ENCODE peak calls at places on chromosome 4, in nine cellular contexts. R, W, H, S, D, Y, B, A and I are unnamed samples.
A peak's percentile ranks its signal among the peaks of the same experiment; 100 is the strongest.

GRCh38 chr4:148874331-148874730 is 432.1 kb upstream of the NR3C2 start:
- DNase-seq in D (no peak), Y (peak; percentile 28), R (no peak), A (no peak), W (no peak), H (no peak), B (no peak), S (peak; percentile 83), I (no peak)

GRCh38 chr4:2254665-2255500 is 7.0 kb downstream of the MXD4 start:
- DNase-seq in S (no peak), H (no peak), A (peak; percentile 40), D (no peak), R (no peak), B (peak; percentile 13), Y (peak; percentile 2), W (no peak), I (no peak)

GRCh38 chr4:151784676-151785075 is 23.9 kb upstream of the GATB start:
- DNase-seq in W (no peak), B (no peak), D (no peak), A (no peak), R (no peak), H (no peak), S (no peak), Y (no peak), I (no peak)

GRCh38 chr4:187598246-187598645 is 397.3 kb upstream of the ZFP42 start:
- DNase-seq in B (no peak), S (no peak), H (no peak), Y (no peak), R (peak; percentile 43), D (no peak), A (no peak), W (no peak), I (no peak)

GRCh38 chr4:184536881-184537248 is 62.5 kb upstream of the IRF2 start:
- DNase-seq in W (no peak), A (no peak), S (peak; percentile 41), B (no peak), R (no peak), H (no peak), Y (no peak), D (no peak), I (no peak)

GRCh38 chr4:79476196-79476595 is 68.2 kb upstream of the GK2 start:
- DNase-seq in Y (no peak), S (no peak), D (no peak), H (no peak), W (no peak), A (no peak), R (peak; percentile 77), B (peak; percentile 44), I (no peak)

GRCh38 chr4:109967798-109968520 is 55.3 kb downstream of the EGF start:
- DNase-seq in R (peak; percentile 56), W (no peak), A (no peak), B (no peak), S (no peak), H (no peak), Y (no peak), D (no peak), I (no peak)

GRCh38 chr4:80005863-80006262 is 67.2 kb downstream of the ANTXR2 start:
- DNase-seq in H (no peak), S (no peak), B (no peak), D (peak; percentile 38), W (no peak), R (no peak), Y (no peak), A (no peak), I (no peak)

GRCh38 chr4:116066711-116067245 is 953.4 kb upstream of the NDST4 start:
- DNase-seq in D (no peak), B (no peak), H (no peak), W (no peak), A (no peak), Y (no peak), R (no peak), S (peak; percentile 76), I (no peak)

GRCh38 chr4:108247511-108248088 is 78.9 kb upstream of the LEF1 start:
- DNase-seq in R (no peak), Y (peak; percentile 12), B (no peak), W (peak; percentile 59), H (peak; percentile 61), S (no peak), D (peak; percentile 10), A (no peak), I (no peak)

GRCh38 chr4:77651820-77652219 is 46.2 kb downstream of the CXCL13 start:
- DNase-seq in Y (no peak), H (no peak), W (no peak), D (no peak), S (no peak), B (no peak), R (no peak), A (no peak), I (no peak)

GRCh38 chr4:115453416-115453815 is 340.0 kb upstream of the NDST4 start:
- DNase-seq in B (no peak), W (no peak), R (no peak), Y (peak; percentile 17), H (no peak), D (no peak), A (no peak), S (no peak), I (no peak)

GRCh38 chr4:77433102-77433733 is 172.4 kb upstream of the CXCL13 start:
- DNase-seq in S (peak; percentile 65), B (no peak), A (no peak), Y (peak; percentile 74), R (peak; percentile 52), W (no peak), D (peak; percentile 56), H (peak; percentile 30), I (peak; percentile 73)

GRCh38 chr4:178140326-178140915 is 698.2 kb upstream of the AGA start:
- DNase-seq in W (peak; percentile 44), B (no peak), D (no peak), A (no peak), R (no peak), S (no peak), H (no peak), Y (no peak), I (no peak)

GRCh38 chr4:33725861-33726260 is 2518.5 kb downstream of the ARAP2 start:
- DNase-seq in B (no peak), S (no peak), A (no peak), H (no peak), W (no peak), D (no peak), Y (no peak), R (no peak), I (no peak)

DNA sequence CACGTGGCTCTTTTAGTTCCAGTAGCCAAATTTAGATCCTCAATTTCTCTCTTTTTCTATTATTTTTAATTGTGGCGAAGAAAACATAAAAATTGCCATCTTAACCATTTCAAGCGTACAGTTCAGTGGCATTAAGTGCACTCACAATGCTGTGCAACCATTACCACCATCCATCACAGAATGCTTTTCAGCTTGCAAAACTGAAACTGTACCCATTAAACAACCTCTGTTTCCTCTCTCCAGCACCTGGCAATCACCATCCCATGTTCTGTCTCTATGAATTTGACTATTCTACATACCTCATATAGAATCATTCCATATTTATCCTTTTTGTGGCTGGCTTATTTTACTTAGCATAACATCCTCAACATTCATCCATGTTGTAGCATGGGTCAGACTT is 74.9 kb downstream of the METTL14 start:
- DNase-seq in R (no peak), B (no peak), A (no peak), H (no peak), D (no peak), S (no peak), Y (no peak), W (no peak), I (no peak)
- H3K4me3 ChIP-seq in R (no peak overlapping the region), B (no peak overlapping the region), A (no peak overlapping the region), H (no peak overlapping the region), D (no peak overlapping the region), S (no peak overlapping the region), Y (no peak overlapping the region), W (no peak overlapping the region), I (no peak overlapping the region)

GRCh38 chr4:189979196-189980047 is 38.8 kb downstream of the FRG1 start:
- DNase-seq in A (no peak), D (no peak), B (no peak), Y (no peak), W (no peak), R (no peak), S (peak; percentile 1), H (no peak), I (no peak)
- H3K4me3 ChIP-seq in A (no peak overlapping the region), D (no peak overlapping the region), B (no peak overlapping the region), Y (no peak overlapping the region), W (no peak overlapping the region), R (no peak overlapping the region), S (no peak overlapping the region), H (no peak overlapping the region), I (no peak overlapping the region)

GRCh38 chr4:156799121-156799589 is 172.4 kb downstream of the PDGFC start:
- DNase-seq in D (no peak), Y (no peak), A (no peak), S (peak; percentile 31), R (peak; percentile 52), H (no peak), W (no peak), B (no peak), I (no peak)

GRCh38 chr4:156800463-156800862 is 171.1 kb downstream of the PDGFC start:
- DNase-seq in A (no peak), B (no peak), R (no peak), S (no peak), H (no peak), Y (no peak), D (no peak), W (no peak), I (no peak)

GRCh38 chr4:156798438-156798837 is 173.2 kb downstream of the PDGFC start:
- DNase-seq in B (no peak), D (no peak), H (no peak), S (no peak), Y (no peak), W (no peak), A (no peak), R (no peak), I (no peak)

GRCh38 chr4:156805696-156806095 is 165.9 kb downstream of the PDGFC start:
- DNase-seq in S (peak; percentile 4), A (no peak), H (no peak), B (no peak), D (no peak), W (no peak), Y (no peak), R (no peak), I (no peak)

DNA sequence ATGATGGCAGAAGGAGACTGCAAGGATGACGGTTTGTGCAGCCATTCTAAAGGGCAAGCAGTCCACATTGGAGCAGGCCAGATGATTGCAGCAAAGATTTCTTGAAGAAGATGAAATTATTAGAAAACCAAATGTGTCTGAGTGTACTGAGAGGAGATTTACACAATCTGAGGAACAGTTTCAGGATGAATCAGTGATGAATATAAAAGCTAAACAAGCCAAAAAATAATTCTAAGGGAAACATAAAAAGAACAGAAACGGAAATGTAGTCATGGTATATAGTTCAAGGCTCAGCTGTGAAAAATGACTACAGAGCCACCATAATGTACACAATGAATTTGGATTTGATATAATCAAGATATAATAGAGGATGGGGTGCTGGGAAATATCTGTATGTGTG is 168.5 kb downstream of the PDGFC start:
- DNase-seq in B (no peak), H (no peak), R (peak; percentile 74), D (no peak), A (no peak), Y (no peak), W (no peak), S (no peak), I (no peak)
- H3K4me3 ChIP-seq in B (no peak overlapping the region), H (no peak overlapping the region), R (no peak overlapping the region), D (no peak overlapping the region), A (no peak overlapping the region), Y (no peak overlapping the region), W (no peak overlapping the region), S (no peak overlapping the region), I (no peak overlapping the region)

DNA sequence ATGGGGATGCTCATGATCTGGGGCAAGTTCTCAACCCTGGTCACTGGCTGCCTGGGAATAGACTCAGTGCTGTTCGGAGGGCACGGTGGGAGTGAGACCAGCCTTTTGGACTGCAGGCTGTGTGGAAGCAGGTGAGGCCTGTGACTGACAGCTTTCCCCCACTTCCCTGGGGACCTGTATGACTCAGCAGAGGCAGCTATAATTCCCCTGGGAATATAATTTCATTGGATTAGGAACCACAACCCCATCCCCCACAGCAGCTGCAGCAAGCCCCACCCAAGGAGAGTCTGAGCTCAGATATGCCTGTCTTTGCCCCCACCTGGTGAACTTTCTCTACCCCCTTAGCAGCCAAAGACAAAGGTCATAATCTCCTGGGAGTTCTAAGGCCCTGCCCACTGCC is 408.6 kb downstream of the PPP3CA start:
- DNase-seq in W (no peak), S (peak; percentile 6), R (no peak), H (no peak), B (no peak), Y (no peak), A (no peak), D (no peak), I (no peak)
- H3K4me3 ChIP-seq in W (no peak overlapping the region), S (no peak overlapping the region), R (no peak overlapping the region), H (no peak overlapping the region), B (no peak overlapping the region), Y (no peak overlapping the region), A (no peak overlapping the region), D (no peak overlapping the region), I (no peak overlapping the region)